ENCODE peak calls at places on chromosome 9, in four cellular contexts. K is mammary epithelial cell, O is GM20000, E is LoVo. J is an unnamed sample.

GRCh38 chr9:8842402-8843193 is 1043.0 kb upstream of the DMAC1 start:
- DNase-seq in O (no peak), E (no peak), K (no peak), J (no peak)

GRCh38 chr9:91654527-91654926 is 230.9 kb upstream of the NFIL3 start:
- DNase-seq in O (no peak), E (no peak), K (no peak), J (no peak)

GRCh38 chr9:100473271-100474081 is 527 bp downstream of the TMEFF1 start:
- DNase-seq in K (peak; percentile 35), O (peak; percentile 73), E (peak; percentile 15), J (peak; percentile 18)

GRCh38 chr9:110224583-110224982 is 16.6 kb upstream of the C9orf152 start:
- DNase-seq in K (no peak), E (no peak), O (no peak), J (no peak)

GRCh38 chr9:134734270-134734669 is 92.7 kb downstream of the COL5A1 start:
- DNase-seq in O (no peak), K (no peak), E (peak; percentile 7), J (no peak)

GRCh38 chr9:16308645-16309044 is 561.8 kb downstream of the BNC2 start:
- DNase-seq in K (no peak), O (no peak), E (no peak), J (no peak)

GRCh38 chr9:115133649-115134048 is 15.7 kb upstream of the TNC start:
- DNase-seq in E (no peak), O (no peak), K (no peak), J (no peak)

GRCh38 chr9:131417264-131418142 is 23.6 kb downstream of the PRRC2B start:
- DNase-seq in E (no peak), O (peak; percentile 47), K (no peak), J (no peak)

GRCh38 chr9:86279839-86280238 is 2.5 kb downstream of the ISCA1 start:
- DNase-seq in K (no peak), E (no peak), O (no peak), J (no peak)

GRCh38 chr9:100590481-100590880 is 12.6 kb downstream of the CAVIN4 start:
- DNase-seq in K (no peak), E (no peak), O (no peak), J (no peak)

GRCh38 chr9:127167560-127168326 is 45.3 kb upstream of the ANGPTL2 start:
- DNase-seq in E (no peak), K (no peak), O (no peak), J (no peak)

GRCh38 chr9:89522261-89522978 is 24.5 kb upstream of the SEMA4D start:
- DNase-seq in E (no peak), K (no peak), O (peak; percentile 84), J (no peak)

GRCh38 chr9:136511670-136512592 is 29.1 kb upstream of the SEC16A start:
- DNase-seq in O (no peak), K (no peak), E (no peak), J (no peak)

GRCh38 chr9:128912270-128912853 is 8.4 kb upstream of the PHYHD1 start:
- DNase-seq in O (no peak), E (no peak), K (peak; percentile 95), J (peak; percentile 98)

J was measured in foreskin keratinocyte.